ENCODE peak calls at places on chromosome 22, in ten cellular contexts. E is body of pancreas; N is caudate nucleus; L is K562; Y is heart right ventricle; D is CD4-positive, alpha-beta T cell; K is epithelial cell of prostate; J is trophoblast cell; W is hepatocyte; U is spleen. Q is an unnamed sample.

GRCh38 chr22:27636716-27637503 is 164.6 kb downstream of the MN1 start:
- DNase-seq in E (no peak), N (no peak), L (no peak), Y (peak), D (no peak), K (no peak), J (no peak), W (no peak), U (no peak), Q (no peak)

GRCh38 chr22:36258750-36259619 is 6.1 kb downstream of the APOL1 start:
- DNase-seq in E (no peak), N (no peak), L (no peak), Y (peak), D (no peak), K (no peak), J (no peak), W (peak), U (no peak), Q (no peak)

GRCh38 chr22:35894937-35895708 is 133.5 kb downstream of the RBFOX2 start:
- DNase-seq in E (no peak), N (peak), L (no peak), Y (no peak), D (no peak), K (peak), J (peak), W (peak), U (no peak), Q (no peak)

GRCh38 chr22:49014227-49015201 is 813.2 kb downstream of the BRD1 start:
- DNase-seq in E (no peak), N (no peak), L (no peak), Y (no peak), D (no peak), K (no peak), J (no peak), W (no peak), U (no peak), Q (no peak)

GRCh38 chr22:35054064-35054463 is 11.9 kb upstream of the ISX start:
- DNase-seq in E (no peak), N (no peak), L (no peak), Y (no peak), D (no peak), K (no peak), J (no peak), W (no peak), U (no peak), Q (no peak)

GRCh38 chr22:47270463-47271135 is 508.1 kb downstream of the TBC1D22A start:
- DNase-seq in E (no peak), N (no peak), L (peak), Y (no peak), D (no peak), K (no peak), J (peak), W (no peak), U (no peak), Q (no peak)

GRCh38 chr22:41405588-41405987 is 23.8 kb downstream of the TEF start:
- DNase-seq in E (no peak), N (no peak), L (no peak), Y (no peak), D (no peak), K (no peak), J (no peak), W (no peak), U (peak), Q (no peak)

GRCh38 chr22:31952459-31952858 is 8.1 kb downstream of the YWHAH start:
- DNase-seq in E (peak), N (no peak), L (no peak), Y (no peak), D (no peak), K (peak), J (no peak), W (no peak), U (no peak), Q (no peak)

GRCh38 chr22:36641902-36642640 is 61.5 kb downstream of the CACNG2 start:
- DNase-seq in E (no peak), N (peak), L (no peak), Y (no peak), D (no peak), K (peak), J (no peak), W (peak), U (no peak), Q (no peak)

GRCh38 chr22:43174941-43175531 is 11.9 kb downstream of the TTLL12 start:
- DNase-seq in E (no peak), N (no peak), L (no peak), Y (no peak), D (no peak), K (no peak), J (no peak), W (no peak), U (peak), Q (no peak)

GRCh38 chr22:43173566-43173965 is 13.4 kb downstream of the TTLL12 start:
- DNase-seq in E (no peak), N (no peak), L (no peak), Y (no peak), D (no peak), K (no peak), J (no peak), W (no peak), U (peak), Q (no peak)

GRCh38 chr22:43176090-43176489 is 10.8 kb downstream of the TTLL12 start:
- DNase-seq in E (no peak), N (no peak), L (no peak), Y (no peak), D (no peak), K (no peak), J (no peak), W (no peak), U (peak), Q (no peak)

GRCh38 chr22:43172191-43172590 is 14.7 kb downstream of the TTLL12 start:
- DNase-seq in E (no peak), N (no peak), L (no peak), Y (no peak), D (no peak), K (no peak), J (no peak), W (no peak), U (peak), Q (no peak)

DNA sequence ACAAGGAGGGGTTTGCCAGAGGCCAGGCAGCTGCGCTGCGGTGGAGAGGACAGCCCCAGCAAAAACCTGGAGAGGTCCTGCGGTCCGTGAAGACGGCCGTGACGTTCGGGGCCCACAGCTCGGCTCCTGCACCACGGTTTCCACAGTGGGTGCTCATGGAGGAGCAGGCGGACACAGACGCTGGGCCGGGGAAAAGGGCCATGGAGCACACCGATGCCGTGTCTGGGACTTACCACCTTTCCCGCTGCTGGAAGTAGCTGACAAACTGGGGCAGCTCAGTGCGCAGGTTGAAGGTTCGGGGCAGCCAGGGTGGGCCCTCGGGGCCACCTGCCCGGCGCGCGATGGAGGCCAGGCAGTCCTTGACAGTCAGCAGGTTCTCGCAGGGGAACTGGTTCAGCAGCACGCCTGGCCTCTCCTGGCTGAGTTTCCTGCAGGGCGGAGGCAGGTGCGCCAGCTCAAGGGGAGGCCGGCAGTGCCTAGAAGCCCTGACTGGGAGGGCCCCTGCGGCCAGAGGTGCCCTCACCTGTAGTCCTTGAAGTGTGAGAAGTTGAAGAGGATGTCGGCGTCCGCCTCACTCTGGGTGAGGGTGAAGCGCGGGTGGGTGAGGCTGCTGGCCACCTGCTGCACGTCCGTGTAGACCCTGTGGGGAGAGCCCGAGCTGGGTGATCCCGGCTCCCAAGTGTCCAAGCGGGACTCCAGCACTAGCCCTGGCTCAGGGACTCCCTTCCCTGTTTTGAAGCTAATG is 12.8 kb downstream of the TTLL12 start:
- DNase-seq in E (no peak), N (no peak), L (no peak), Y (no peak), D (no peak), K (no peak), J (no peak), W (no peak), U (peak), Q (no peak)
- H3K27ac ChIP-seq in E (no peak), N (no peak), L (no peak), Y (no peak), D (no peak), K (no peak), J (no peak), W (no peak), U (no peak), Q (no peak)

GRCh38 chr22:18081416-18081815 is 3.6 kb downstream of the PEX26 start:
- DNase-seq in E (no peak), N (no peak), L (no peak), Y (no peak), D (no peak), K (no peak), J (no peak), W (no peak), U (no peak), Q (no peak)
- H3K27ac ChIP-seq in E (no peak), N (no peak), L (no peak), Y (no peak), D (no peak), K (no peak), J (no peak), W (no peak), U (no peak), Q (no peak)

DNA sequence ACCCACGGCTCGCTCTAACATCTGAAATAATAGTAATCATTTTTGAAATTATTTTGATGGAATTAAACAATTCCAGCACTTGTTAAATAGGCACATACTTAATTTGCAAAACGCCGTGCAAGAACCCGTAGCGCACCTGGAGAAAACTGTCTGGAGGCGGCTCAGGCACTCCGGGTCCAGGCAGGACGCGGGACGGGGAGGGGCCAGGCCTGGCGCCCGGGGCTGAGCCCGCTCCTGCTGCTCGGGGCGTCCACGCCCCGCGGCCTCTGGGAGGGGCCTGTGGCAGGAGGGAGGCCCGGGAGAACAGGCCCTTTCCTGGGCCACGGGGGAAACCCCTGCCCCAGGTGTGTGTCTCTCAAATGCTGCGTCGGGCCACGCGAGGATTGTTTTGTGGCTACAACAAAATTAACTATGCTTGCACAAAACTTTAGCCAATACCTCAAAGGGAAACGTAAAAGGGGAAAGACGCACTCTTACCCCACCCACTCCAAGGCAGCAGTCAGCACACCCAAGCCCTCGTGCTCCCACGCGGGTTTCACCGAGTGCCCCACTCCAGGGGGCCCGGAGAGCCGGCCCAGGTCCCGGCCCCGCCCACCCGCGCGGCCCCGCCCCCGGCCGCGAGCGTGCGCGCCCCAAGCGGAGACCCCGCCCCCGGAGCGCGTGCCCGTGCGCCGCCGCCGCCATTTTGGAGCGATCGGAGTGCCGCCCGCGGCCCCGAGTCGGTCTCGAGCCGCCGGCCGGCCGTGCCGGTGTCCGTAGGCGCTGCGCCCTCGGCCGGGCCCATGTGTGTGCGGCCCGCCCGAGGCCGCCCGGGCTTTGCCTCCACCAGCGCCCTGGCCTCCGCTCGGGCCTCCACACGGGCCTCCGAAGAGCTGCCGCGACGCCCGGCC is at the start of gene PPP6R2:
- DNase-seq in E (peak), N (peak), L (peak), Y (peak), D (peak), K (no peak), J (peak), W (peak), U (peak), Q (peak)
- H3K27ac ChIP-seq in E (peak), N (peak), L (peak), Y (peak), D (peak), K (peak), J (peak), W (peak), U (peak), Q (peak)

DNA sequence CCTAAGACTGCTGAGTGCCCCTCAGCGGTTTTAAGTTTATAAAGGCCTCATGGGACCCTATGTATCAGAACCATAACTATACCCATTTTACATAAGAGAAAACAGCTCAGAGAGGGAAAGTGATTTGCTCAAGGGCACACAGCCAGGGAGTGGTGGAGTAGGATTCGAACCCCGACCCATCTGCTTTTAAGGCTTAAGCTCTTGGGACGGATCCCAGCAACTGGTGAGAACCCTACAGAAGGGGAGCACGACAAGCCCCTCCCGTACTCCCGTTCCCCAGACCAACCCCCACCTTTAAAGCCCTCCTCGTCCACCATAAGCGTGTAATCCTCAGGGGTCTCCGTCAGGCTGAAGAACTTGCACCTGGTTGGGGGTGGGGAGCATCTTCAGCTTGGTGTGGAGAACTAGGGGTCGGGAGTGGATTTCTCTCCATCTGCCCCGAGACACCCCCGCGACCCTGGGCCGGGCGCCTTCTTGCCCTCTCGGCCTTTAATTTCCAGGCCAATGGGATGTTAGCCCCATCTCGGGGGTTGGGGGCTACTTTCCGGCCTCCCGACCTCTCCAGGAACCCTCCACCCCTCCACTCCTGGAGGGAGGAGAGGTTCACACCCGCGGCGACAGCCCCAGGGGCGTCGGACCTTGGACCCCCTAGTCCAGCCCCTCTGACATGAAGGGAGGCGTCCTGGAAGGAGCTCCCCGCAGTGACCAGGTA is 735 bp downstream of the CASTOR1 start:
- DNase-seq in E (no peak), N (no peak), L (no peak), Y (no peak), D (no peak), K (no peak), J (no peak), W (no peak), U (no peak), Q (no peak)
- H3K27ac ChIP-seq in E (peak), N (peak), L (no peak), Y (peak), D (peak), K (peak), J (peak), W (peak), U (peak), Q (peak)

DNA sequence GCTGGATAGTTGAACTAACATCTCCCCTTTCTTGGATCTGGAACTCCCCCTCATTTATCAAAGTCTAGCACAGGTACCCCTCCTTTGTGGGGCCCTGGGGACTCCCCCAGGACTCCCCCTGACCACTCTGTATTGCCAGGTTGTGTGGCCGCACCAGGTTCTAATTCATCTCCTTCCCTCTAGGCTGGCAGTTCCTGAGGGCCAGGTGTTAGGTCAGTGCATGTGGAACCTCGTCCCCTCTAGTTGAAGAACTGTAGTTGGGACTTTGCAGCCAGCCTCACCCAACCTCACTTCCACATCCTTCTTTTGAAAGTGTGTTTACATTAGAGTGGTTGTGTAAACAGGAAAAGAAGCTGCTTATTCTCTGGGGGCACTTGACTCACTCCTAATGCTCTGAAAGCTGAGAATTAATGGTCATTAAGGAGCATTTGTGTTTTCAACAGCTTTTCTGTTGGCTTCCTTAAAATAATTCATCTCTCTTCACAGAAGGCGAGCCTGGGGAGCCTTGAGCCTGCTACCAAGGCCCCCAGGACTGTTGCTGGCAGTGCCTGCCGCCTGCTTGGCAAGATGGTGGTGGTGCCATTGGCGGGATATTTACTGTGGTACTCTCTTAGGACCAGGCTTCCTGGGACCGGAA is 11.8 kb downstream of the UPB1 start:
- DNase-seq in E (no peak), N (no peak), L (no peak), Y (no peak), D (no peak), K (no peak), J (no peak), W (peak), U (no peak), Q (no peak)
- H3K27ac ChIP-seq in E (no peak), N (no peak), L (no peak), Y (no peak), D (no peak), K (no peak), J (no peak), W (peak), U (peak), Q (no peak)

GRCh38 chr22:45781941-45782340 is 110.3 kb downstream of the ATXN10 start:
- DNase-seq in E (no peak), N (no peak), L (no peak), Y (no peak), D (no peak), K (no peak), J (no peak), W (no peak), U (no peak), Q (no peak)

GRCh38 chr22:45783690-45784089 is 112.1 kb downstream of the ATXN10 start:
- DNase-seq in E (peak), N (no peak), L (no peak), Y (no peak), D (no peak), K (no peak), J (no peak), W (no peak), U (no peak), Q (no peak)

GRCh38 chr22:45783021-45783420 is 111.4 kb downstream of the ATXN10 start:
- DNase-seq in E (no peak), N (no peak), L (no peak), Y (no peak), D (no peak), K (no peak), J (no peak), W (no peak), U (no peak), Q (no peak)

GRCh38 chr22:45785458-45785857 is 113.8 kb downstream of the ATXN10 start:
- DNase-seq in E (peak), N (no peak), L (no peak), Y (no peak), D (no peak), K (peak), J (no peak), W (peak), U (no peak), Q (no peak)

DNA sequence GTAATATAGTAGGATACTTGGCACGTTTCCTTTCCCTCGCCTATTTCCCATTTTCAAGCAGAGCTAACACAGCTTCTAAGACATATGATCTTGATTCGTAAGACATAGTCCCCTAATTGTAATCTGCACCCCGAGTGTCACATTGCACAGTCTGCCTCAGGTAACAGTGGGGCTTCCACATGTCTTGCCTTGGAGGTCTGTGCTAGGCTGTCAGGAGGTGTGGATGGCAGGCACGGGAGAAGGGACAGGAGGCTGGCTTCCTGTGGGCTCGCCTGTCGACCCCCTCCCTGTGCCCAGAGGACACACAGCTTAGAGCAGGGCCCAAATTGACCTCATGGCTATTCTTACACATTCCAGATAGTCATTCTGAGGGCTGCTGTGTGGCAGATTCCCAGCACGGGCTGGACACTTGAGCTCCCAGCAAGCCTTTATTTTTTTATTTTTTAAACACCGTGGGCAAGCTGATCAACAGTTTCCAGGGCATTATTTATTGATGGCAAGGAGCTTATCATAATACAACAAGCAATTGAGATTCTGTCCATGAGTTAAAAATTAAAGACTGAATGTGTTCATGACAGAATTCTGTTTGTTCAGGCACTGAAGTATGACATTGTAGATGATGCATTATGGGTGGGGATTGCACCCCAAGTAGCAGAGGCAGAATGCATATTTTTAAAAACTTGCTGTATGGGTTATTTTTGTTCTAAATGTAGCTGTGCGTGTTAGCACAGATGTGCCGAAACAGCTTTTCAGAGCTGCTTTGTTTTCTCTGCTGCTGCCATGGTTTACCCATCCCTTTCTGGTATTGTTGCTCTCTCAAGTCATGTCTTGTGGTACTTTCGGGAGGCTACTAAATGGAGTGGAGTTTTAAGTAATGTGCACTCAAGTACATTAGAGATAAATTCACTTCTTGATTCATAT is 113.0 kb downstream of the ATXN10 start:
- DNase-seq in E (no peak), N (no peak), L (no peak), Y (peak), D (no peak), K (no peak), J (no peak), W (no peak), U (no peak), Q (no peak)
- H3K27ac ChIP-seq in E (no peak), N (no peak), L (no peak), Y (no peak), D (no peak), K (no peak), J (no peak), W (no peak), U (no peak), Q (no peak)

DNA sequence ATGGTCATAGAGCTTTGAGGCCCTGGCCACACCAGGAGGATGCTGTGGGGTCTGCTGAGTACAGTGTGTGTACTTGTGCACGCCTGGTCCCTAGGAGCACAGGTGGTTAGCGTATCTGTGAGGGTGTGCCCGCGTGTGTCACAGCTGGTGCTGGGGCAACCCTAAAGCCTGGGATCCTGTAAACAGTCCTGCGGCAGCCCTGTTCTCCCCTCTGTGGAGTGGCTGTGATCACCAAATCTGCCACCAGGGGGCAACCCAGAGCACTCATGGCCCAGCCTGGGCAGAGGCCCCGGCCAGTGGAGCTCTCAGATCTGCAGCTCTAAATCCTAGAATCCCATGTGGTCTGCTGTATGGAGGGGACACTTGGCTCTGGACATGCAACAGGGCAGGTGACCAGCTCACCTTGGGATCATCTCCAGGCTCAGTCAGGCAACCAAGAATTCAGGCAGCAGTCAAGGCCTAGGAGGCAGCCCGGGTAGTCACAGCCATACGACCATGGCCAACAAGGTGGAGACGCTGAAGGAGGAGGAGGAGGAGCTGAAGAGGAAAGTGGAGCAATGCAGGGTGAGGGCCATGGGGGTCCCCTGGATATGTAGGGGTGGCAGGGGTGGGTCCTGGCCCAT is 3.9 kb downstream of the SH3BP1 start:
- DNase-seq in E (peak), N (peak), L (peak), Y (peak), D (peak), K (no peak), J (peak), W (peak), U (peak), Q (peak)
- H3K27ac ChIP-seq in E (no peak), N (no peak), L (no peak), Y (no peak), D (no peak), K (no peak), J (no peak), W (no peak), U (peak), Q (no peak)

Q was measured in substantia nigra.